ENCODE peak calls at places on chromosomes 3 and 15, in nine cellular contexts. U is AG04450, D is cardiac fibroblast, E is lung, X is fibroblast of pulmonary artery, T is PC-9, S is upper lobe of left lung, Z is heart left ventricle, K is thoracic aorta. N is an unnamed sample.

GRCh38 chr15:90358124-90359033 is 6.3 kb downstream of the ZNF774 start:
- DNase-seq in X (peak; percentile 56), K (no peak), T (no peak), E (no peak), D (peak; percentile 56), Z (no peak), U (no peak), S (peak; percentile 57), N (peak; percentile 71)

GRCh38 chr3:64385256-64385655 is 160.0 kb upstream of the PRICKLE2 start:
- DNase-seq in U (no peak), S (no peak), K (no peak), D (no peak), X (no peak), T (no peak), Z (no peak), E (no peak), N (no peak)

GRCh38 chr15:69491051-69491505 is 38.5 kb downstream of the RPLP1 start:
- DNase-seq in E (peak; percentile 59), D (peak; percentile 59), T (no peak), K (no peak), Z (no peak), X (peak; percentile 4), U (no peak), S (no peak), N (no peak)

GRCh38 chr15:73924258-73924921 is 1.9 kb upstream of the LOXL1 start:
- DNase-seq in X (peak; percentile 84), D (peak; percentile 91), S (no peak), K (no peak), U (peak; percentile 73), E (no peak), Z (no peak), T (peak; percentile 33), N (peak; percentile 75)

GRCh38 chr15:55526559-55527036 is 18.6 kb upstream of the DNAAF4 start:
- DNase-seq in S (peak; percentile 39), D (peak; percentile 81), K (no peak), T (no peak), X (peak; percentile 76), E (no peak), Z (no peak), U (peak; percentile 30), N (peak; percentile 55)

GRCh38 chr3:43907508-43907858 is 216.7 kb downstream of the ABHD5 start:
- DNase-seq in D (no peak), E (no peak), K (no peak), X (no peak), S (no peak), Z (no peak), T (no peak), U (no peak), N (no peak)

GRCh38 chr3:148631124-148631903 is 66.4 kb upstream of the AGTR1 start:
- DNase-seq in Z (no peak), X (peak; percentile 31), S (no peak), D (peak; percentile 11), T (no peak), U (no peak), E (no peak), K (no peak), N (no peak)

GRCh38 chr3:67551366-67552016 is 102.9 kb downstream of the SUCLG2 start:
- DNase-seq in E (no peak), T (no peak), S (no peak), K (no peak), D (no peak), X (no peak), Z (no peak), U (no peak), N (no peak)

GRCh38 chr3:152944671-152945070 is 109.7 kb downstream of the P2RY1 start:
- DNase-seq in E (no peak), S (no peak), K (no peak), X (no peak), D (no peak), Z (no peak), T (no peak), U (no peak), N (no peak)

GRCh38 chr3:73510784-73511183 is 114.0 kb downstream of the PDZRN3 start:
- DNase-seq in U (no peak), T (no peak), Z (no peak), D (no peak), K (no peak), S (no peak), X (no peak), E (no peak), N (no peak)

GRCh38 chr3:39141211-39141995 is 12.0 kb downstream of the CSRNP1 start:
- DNase-seq in K (no peak), E (peak; percentile 80), D (peak; percentile 56), X (peak; percentile 44), T (peak; percentile 97), U (no peak), S (peak; percentile 92), Z (no peak), N (peak; percentile 85)

GRCh38 chr15:50939911-50940310 is 31.4 kb downstream of the AP4E1 start:
- DNase-seq in Z (no peak), X (peak; percentile 49), S (no peak), U (no peak), E (no peak), T (no peak), K (no peak), D (peak; percentile 28), N (peak; percentile 48)

GRCh38 chr3:117523407-117523806 is 813.8 kb downstream of the TUSC7 start:
- DNase-seq in X (no peak), E (no peak), T (no peak), U (no peak), K (no peak), D (no peak), Z (no peak), S (no peak), N (no peak)

GRCh38 chr15:86735244-86736040 is 655.8 kb downstream of the AGBL1 start:
- DNase-seq in Z (no peak), S (no peak), K (no peak), X (no peak), T (no peak), U (no peak), D (no peak), E (no peak), N (peak; percentile 73)

GRCh38 chr3:38595393-38595792 is 54.1 kb downstream of the SCN5A start:
- DNase-seq in X (no peak), T (no peak), S (no peak), D (no peak), Z (no peak), U (no peak), E (no peak), K (no peak), N (no peak)

GRCh38 chr3:48708481-48708889 is 8.5 kb downstream of the IP6K2 start:
- DNase-seq in X (peak; percentile 36), D (peak; percentile 21), S (no peak), Z (no peak), T (no peak), K (no peak), U (no peak), E (no peak), N (peak; percentile 86)
- H3K4me3 ChIP-seq in X (no peak overlapping the region), D (no peak overlapping the region), S (no peak overlapping the region), Z (no peak overlapping the region), T (no peak overlapping the region), K (no peak overlapping the region), U (no peak overlapping the region), E (no peak overlapping the region), N (no peak overlapping the region)

GRCh38 chr3:186273586-186273985 is 88.4 kb downstream of the DGKG start:
- DNase-seq in X (no peak), U (no peak), D (no peak), Z (peak; percentile 75), K (no peak), S (no peak), E (no peak), T (no peak), N (no peak)

GRCh38 chr3:186264608-186265400 is 97.2 kb downstream of the DGKG start:
- DNase-seq in T (no peak), X (no peak), U (no peak), K (no peak), E (no peak), S (no peak), Z (no peak), D (no peak), N (no peak)

GRCh38 chr3:186267758-186268157 is 94.3 kb downstream of the DGKG start:
- DNase-seq in Z (no peak), E (no peak), U (no peak), X (no peak), T (no peak), S (no peak), K (no peak), D (no peak), N (no peak)

GRCh38 chr3:186270711-186271110 is 91.3 kb downstream of the DGKG start:
- DNase-seq in K (no peak), X (no peak), S (no peak), Z (no peak), E (no peak), T (no peak), D (no peak), U (no peak), N (no peak)

DNA sequence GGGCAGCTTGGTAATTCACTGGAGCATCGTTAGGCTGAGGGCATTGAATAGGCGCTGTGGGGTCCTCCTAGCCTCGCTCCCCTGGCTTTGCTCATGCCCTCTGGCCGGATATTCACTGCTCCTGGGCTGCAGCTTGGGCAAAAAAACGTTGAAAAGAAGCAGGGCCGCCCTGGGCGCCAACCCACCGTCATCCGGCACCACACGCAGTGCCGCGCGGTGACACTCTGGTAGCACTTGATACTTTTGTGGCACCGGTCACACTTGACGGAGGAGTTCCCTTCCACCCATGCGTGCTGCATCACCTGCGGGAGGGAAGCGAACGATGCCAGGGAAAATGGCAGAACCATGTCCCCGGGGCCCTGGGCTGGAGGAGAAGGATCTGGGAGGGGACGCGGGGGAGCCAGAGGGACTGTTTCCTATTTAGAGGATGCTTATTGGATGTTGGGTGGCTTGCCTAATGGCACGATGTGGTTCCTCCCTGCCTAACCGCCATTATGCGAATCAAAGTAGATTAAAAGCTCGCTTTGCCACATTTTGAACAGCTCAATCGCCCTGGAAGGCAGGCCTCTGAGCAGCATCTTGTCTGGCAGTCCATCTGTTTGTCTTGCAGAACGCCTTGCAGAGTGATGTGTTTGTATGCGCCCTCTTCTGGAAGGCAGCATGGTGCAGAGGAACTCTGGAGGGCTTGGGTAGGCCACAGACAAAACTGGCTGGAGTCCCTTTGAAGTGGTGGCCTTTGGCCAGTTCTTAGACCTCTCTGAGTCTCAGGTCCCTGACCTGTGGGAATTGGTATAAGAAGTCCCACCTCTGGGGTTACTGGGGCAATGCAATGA is 93.2 kb downstream of the DGKG start:
- DNase-seq in U (no peak), D (peak; percentile 36), X (peak; percentile 43), K (no peak), Z (no peak), T (peak; percentile 34), E (no peak), S (no peak), N (peak; percentile 15)
- TF ChIP-seq CTCF in U (peak; percentile 52), D (peak; percentile 39), X (peak; percentile 50), K (no peak), Z (no peak), T (peak; percentile 53), E (no peak), S (no peak), N (peak; percentile 48)

DNA sequence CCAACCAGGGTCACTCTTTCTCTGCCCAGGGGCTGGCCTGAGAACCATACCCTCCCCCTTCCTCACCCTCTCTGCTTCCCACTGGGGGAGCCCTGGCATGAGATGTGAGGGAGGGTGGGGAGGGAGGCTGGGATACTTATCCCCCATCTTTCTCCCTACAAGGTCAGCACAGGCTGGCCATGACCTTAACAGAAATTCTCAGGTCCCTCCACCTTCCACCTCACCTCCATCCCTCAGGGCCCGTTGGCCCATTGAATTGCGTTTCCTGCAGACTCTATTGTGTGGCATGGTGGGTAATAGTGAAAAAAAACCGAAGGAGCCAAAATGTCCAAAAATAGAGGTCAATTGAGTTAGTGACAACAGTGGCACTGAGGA is 159.5 kb downstream of the OR4M2 start:
- DNase-seq in X (no peak), D (no peak), K (no peak), E (no peak), Z (no peak), T (no peak), S (no peak), U (no peak), N (no peak)
- H3K4me3 ChIP-seq in X (no peak overlapping the region), D (no peak overlapping the region), K (no peak overlapping the region), E (no peak overlapping the region), Z (no peak overlapping the region), T (no peak overlapping the region), S (no peak overlapping the region), U (no peak overlapping the region), N (no peak overlapping the region)

GRCh38 chr3:186277268-186277909 is 84.6 kb downstream of the DGKG start:
- DNase-seq in S (no peak), Z (peak; percentile 18), K (no peak), E (no peak), U (peak; percentile 37), T (peak; percentile 50), X (peak; percentile 79), D (peak; percentile 74), N (peak; percentile 66)
- TF ChIP-seq CTCF in S (peak; percentile 29), Z (peak; percentile 38), K (no peak), E (peak; percentile 29), U (peak; percentile 64), T (peak; percentile 70), X (peak; percentile 62), D (peak; percentile 61), N (peak; percentile 75)